ENCODE peak calls at places on chromosomes 12 and 14, in seven cellular contexts. E, Y, T, V, Z, X and R are unnamed samples.

GRCh38 chr12:119667577-119668314 is at the start of gene PRKAB1:
- DNase-seq in E (peak), Y (peak), T (peak), V (peak), Z (peak), X (peak), R (peak)

GRCh38 chr12:106436183-106436582 is 78.6 kb downstream of the POLR3B start:
- DNase-seq in E (no peak), Y (no peak), T (peak), V (no peak), Z (no peak), X (no peak), R (no peak)

GRCh38 chr12:51341259-51342007 is 5.0 kb downstream of the CELA1 start:
- DNase-seq in E (peak), Y (peak), T (peak), V (peak), Z (peak), X (peak), R (peak)

GRCh38 chr14:104001003-104001402 is 58.7 kb upstream of the RD3L start:
- DNase-seq in E (no peak), Y (peak), T (no peak), V (no peak), Z (peak), X (no peak), R (no peak)

GRCh38 chr12:108804361-108804949 is 52.9 kb downstream of the SSH1 start:
- DNase-seq in E (no peak), Y (no peak), T (peak), V (no peak), Z (no peak), X (no peak), R (peak)

GRCh38 chr14:29030970-29031369 is 264.4 kb downstream of the FOXG1 start:
- DNase-seq in E (no peak), Y (no peak), T (no peak), V (no peak), Z (no peak), X (no peak), R (no peak)

GRCh38 chr12:67057072-67057471 is 212.1 kb upstream of the CAND1 start:
- DNase-seq in E (no peak), Y (no peak), T (no peak), V (no peak), Z (no peak), X (no peak), R (no peak)

GRCh38 chr14:72998252-72998903 is 28.5 kb downstream of the ZFYVE1 start:
- DNase-seq in E (no peak), Y (no peak), T (no peak), V (no peak), Z (no peak), X (no peak), R (no peak)

GRCh38 chr12:3225154-3225795 is 148.1 kb downstream of the TSPAN9 start:
- DNase-seq in E (no peak), Y (no peak), T (peak), V (no peak), Z (no peak), X (no peak), R (peak)

GRCh38 chr12:121214171-121214777 is 4.3 kb downstream of the P2RX4 start:
- DNase-seq in E (no peak), Y (no peak), T (peak), V (no peak), Z (no peak), X (peak), R (peak)

GRCh38 chr14:35374273-35374681 is 30.3 kb downstream of the NFKBIA start:
- DNase-seq in E (no peak), Y (no peak), T (peak), V (no peak), Z (peak), X (peak), R (peak)

GRCh38 chr14:35789651-35790050 is 19.4 kb downstream of the RALGAPA1 start:
- DNase-seq in E (no peak), Y (no peak), T (peak), V (no peak), Z (no peak), X (no peak), R (no peak)

GRCh38 chr12:120536064-120536791 is 2.1 kb downstream of the RNF10 start:
- DNase-seq in E (no peak), Y (no peak), T (no peak), V (no peak), Z (no peak), X (peak), R (no peak)

GRCh38 chr12:21891763-21892217 is 49.4 kb downstream of the ABCC9 start:
- DNase-seq in E (no peak), Y (no peak), T (no peak), V (no peak), Z (no peak), X (no peak), R (no peak)

GRCh38 chr14:101110729-101111619 is 207.5 kb upstream of the RTL1 start:
- DNase-seq in E (peak), Y (no peak), T (no peak), V (no peak), Z (no peak), X (no peak), R (no peak)

GRCh38 chr14:96512122-96512521 is 9.9 kb downstream of the PAPOLA start:
- DNase-seq in E (no peak), Y (no peak), T (no peak), V (no peak), Z (no peak), X (no peak), R (no peak)

GRCh38 chr12:12305568-12306300 is 38.9 kb upstream of the LRP6 start:
- DNase-seq in E (no peak), Y (no peak), T (no peak), V (no peak), Z (no peak), X (no peak), R (no peak)

GRCh38 chr14:52369305-52369781 is 55.2 kb downstream of the PTGER2 start:
- DNase-seq in E (no peak), Y (no peak), T (peak), V (no peak), Z (no peak), X (no peak), R (no peak)

GRCh38 chr14:54659365-54659764 is 92.4 kb downstream of the SAMD4A start:
- DNase-seq in E (no peak), Y (no peak), T (no peak), V (no peak), Z (no peak), X (no peak), R (no peak)

GRCh38 chr14:65937079-65937803 is 524.7 kb downstream of the FUT8 start:
- DNase-seq in E (no peak), Y (no peak), T (no peak), V (no peak), Z (no peak), X (no peak), R (no peak)

GRCh38 chr12:76014007-76014406 is 17.6 kb downstream of the PHLDA1 start:
- DNase-seq in E (no peak), Y (no peak), T (no peak), V (no peak), Z (peak), X (no peak), R (no peak)

GRCh38 chr12:95653761-95654546 is 102.7 kb upstream of the USP44 start:
- DNase-seq in E (no peak), Y (peak), T (peak), V (no peak), Z (no peak), X (peak), R (peak)

GRCh38 chr12:105754313-105754712 is 384.4 kb downstream of the NUAK1 start:
- DNase-seq in E (no peak), Y (no peak), T (no peak), V (no peak), Z (no peak), X (no peak), R (no peak)

GRCh38 chr12:117151195-117152031 is 38.9 kb downstream of the FBXO21 start:
- DNase-seq in E (peak), Y (peak), T (peak), V (peak), Z (peak), X (peak), R (peak)

GRCh38 chr12:91381309-91381804 is 198.7 kb upstream of the DCN start:
- DNase-seq in E (peak), Y (peak), T (peak), V (peak), Z (peak), X (peak), R (peak)

GRCh38 chr12:292186-292585 is 29.6 kb upstream of the SLC6A13 start:
- DNase-seq in E (no peak), Y (no peak), T (peak), V (no peak), Z (no peak), X (peak), R (no peak)

GRCh38 chr14:20690848-20691640 is 2.5 kb downstream of the ANG start:
- DNase-seq in E (peak), Y (peak), T (peak), V (no peak), Z (peak), X (peak), R (peak)

GRCh38 chr14:56754966-56755365 is 55.3 kb downstream of the OTX2 start:
- DNase-seq in E (no peak), Y (no peak), T (no peak), V (no peak), Z (no peak), X (no peak), R (no peak)

GRCh38 chr12:3491938-3492867 is 1.2 kb downstream of the PRMT8 start:
- DNase-seq in E (peak), Y (peak), T (peak), V (peak), Z (peak), X (peak), R (peak)

GRCh38 chr14:102786758-102787157 is 9.5 kb downstream of the TRAF3 start:
- DNase-seq in E (no peak), Y (no peak), T (peak), V (no peak), Z (no peak), X (peak), R (no peak)

GRCh38 chr12:77734489-77734888 is 96.2 kb upstream of the NAV3 start:
- DNase-seq in E (no peak), Y (no peak), T (peak), V (no peak), Z (no peak), X (no peak), R (peak)

GRCh38 chr12:81187686-81188085 is 109.8 kb downstream of the ACSS3 start:
- DNase-seq in E (no peak), Y (no peak), T (no peak), V (no peak), Z (no peak), X (no peak), R (no peak)

GRCh38 chr12:43063642-43064041 is 474.1 kb upstream of the PRICKLE1 start:
- DNase-seq in E (no peak), Y (no peak), T (peak), V (no peak), Z (no peak), X (no peak), R (no peak)

GRCh38 chr12:22971771-22972191 is 346.8 kb downstream of the ETNK1 start:
- DNase-seq in E (no peak), Y (no peak), T (peak), V (no peak), Z (no peak), X (no peak), R (peak)

GRCh38 chr14:99915305-99916090 is 122.3 kb downstream of the EML1 start:
- DNase-seq in E (peak), Y (no peak), T (no peak), V (no peak), Z (no peak), X (no peak), R (no peak)
- H2AK5ac ChIP-seq in E (no peak), Y (no peak), T (no peak), V (no peak), Z (no peak), X (no peak), R (no peak)

DNA sequence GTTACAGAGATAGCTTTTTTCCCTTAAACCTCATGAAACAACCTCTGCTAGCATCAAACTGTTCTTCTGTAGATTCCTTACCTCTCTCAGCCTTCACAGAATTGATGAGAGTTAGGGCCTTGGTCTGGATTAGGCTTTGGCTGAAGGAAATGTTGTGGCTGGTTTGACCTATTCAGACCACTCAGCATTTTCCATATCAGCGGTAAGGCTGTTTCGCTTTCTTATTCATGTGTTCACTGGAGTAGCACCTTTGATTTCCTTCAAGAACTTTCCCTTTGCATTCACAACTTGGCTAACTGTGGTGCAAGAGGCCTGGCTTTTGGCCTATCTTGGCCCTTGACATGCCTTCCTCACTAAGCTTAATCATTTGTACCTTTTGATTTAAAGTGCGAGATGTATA is 50.7 kb upstream of the NRXN3 start:
- DNase-seq in E (no peak), Y (no peak), T (no peak), V (no peak), Z (no peak), X (no peak), R (no peak)
- H2AK5ac ChIP-seq in E (no peak), Y (no peak), T (no peak), V (no peak), Z (no peak), X (no peak), R (no peak)

GRCh38 chr14:90695997-90696681 is 120.1 kb downstream of the TTC7B start:
- DNase-seq in E (no peak), Y (no peak), T (no peak), V (no peak), Z (no peak), X (no peak), R (no peak)

GRCh38 chr14:90692061-90692460 is 124.2 kb downstream of the TTC7B start:
- DNase-seq in E (no peak), Y (no peak), T (peak), V (no peak), Z (no peak), X (no peak), R (no peak)

GRCh38 chr14:90691627-90692026 is 124.6 kb downstream of the TTC7B start:
- DNase-seq in E (no peak), Y (no peak), T (no peak), V (no peak), Z (no peak), X (no peak), R (no peak)

GRCh38 chr14:90692826-90693225 is 123.4 kb downstream of the TTC7B start:
- DNase-seq in E (no peak), Y (no peak), T (peak), V (no peak), Z (no peak), X (no peak), R (no peak)

GRCh38 chr14:90693413-90693812 is 122.8 kb downstream of the TTC7B start:
- DNase-seq in E (no peak), Y (no peak), T (no peak), V (no peak), Z (no peak), X (no peak), R (no peak)
- H2AK5ac ChIP-seq in E (no peak), Y (no peak), T (no peak), V (no peak), Z (no peak), X (no peak), R (no peak)

DNA sequence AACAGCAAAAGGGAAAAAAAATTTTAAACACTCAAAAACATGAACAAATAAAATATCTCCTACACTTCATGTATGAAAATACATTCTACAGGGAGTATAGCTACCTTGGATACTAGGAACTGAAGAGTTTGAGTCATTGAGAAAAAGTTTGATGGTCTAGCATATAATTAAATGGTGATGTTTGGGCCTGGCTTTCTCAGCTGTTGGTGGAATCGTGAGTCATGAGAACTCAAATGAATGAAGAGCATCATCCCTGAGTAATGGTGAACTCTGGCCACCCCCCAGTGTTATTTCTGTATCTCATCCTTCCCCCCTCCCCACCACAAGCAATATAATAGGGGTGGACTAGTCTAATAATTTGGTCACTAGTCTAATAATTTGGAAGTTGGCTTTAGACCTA is 6.7 kb upstream of the SLC6A15 start:
- DNase-seq in E (no peak), Y (no peak), T (peak), V (no peak), Z (no peak), X (no peak), R (no peak)
- H2AK5ac ChIP-seq in E (no peak), Y (no peak), T (no peak), V (no peak), Z (no peak), X (no peak), R (no peak)

GRCh38 chr14:87111141-87111540 is 881.8 kb downstream of the GALC start:
- DNase-seq in E (no peak), Y (no peak), T (no peak), V (no peak), Z (no peak), X (no peak), R (no peak)
- H2AK5ac ChIP-seq in E (no peak), Y (no peak), T (no peak), V (no peak), Z (no peak), X (no peak), R (no peak)

DNA sequence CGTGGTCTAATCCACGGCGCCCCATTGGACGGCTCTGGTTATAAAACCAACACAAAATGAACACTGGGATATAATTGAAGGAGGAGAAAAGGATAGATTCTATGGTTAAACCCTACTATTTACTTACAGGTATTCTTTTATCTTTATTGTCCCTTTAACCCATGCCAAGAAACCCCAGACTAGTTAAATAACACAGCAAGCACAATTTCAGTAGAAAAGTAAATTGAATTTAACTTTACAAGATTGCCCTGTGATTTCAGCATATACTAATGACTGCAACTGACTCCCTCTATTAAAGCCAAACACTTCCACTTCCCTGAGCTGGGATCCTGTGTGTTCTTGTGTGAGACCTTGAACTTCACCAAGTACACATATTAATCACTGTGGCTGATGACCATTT is 45.3 kb downstream of the BCL11B start:
- DNase-seq in E (no peak), Y (no peak), T (no peak), V (no peak), Z (no peak), X (no peak), R (no peak)
- H2AK5ac ChIP-seq in E (no peak), Y (no peak), T (no peak), V (no peak), Z (no peak), X (no peak), R (no peak)

GRCh38 chr12:115934046-115934445 is 343.4 kb downstream of the MED13L start:
- DNase-seq in E (no peak), Y (no peak), T (no peak), V (no peak), Z (no peak), X (no peak), R (no peak)
- H2AK5ac ChIP-seq in E (no peak), Y (no peak), T (no peak), V (no peak), Z (no peak), X (no peak), R (no peak)

GRCh38 chr12:89618113-89618862 is 90.3 kb downstream of the ATP2B1 start:
- DNase-seq in E (no peak), Y (no peak), T (no peak), V (no peak), Z (no peak), X (no peak), R (peak)

GRCh38 chr12:89619764-89620163 is 88.9 kb downstream of the ATP2B1 start:
- DNase-seq in E (no peak), Y (no peak), T (no peak), V (no peak), Z (no peak), X (no peak), R (no peak)

GRCh38 chr12:89622115-89622514 is 86.5 kb downstream of the ATP2B1 start:
- DNase-seq in E (no peak), Y (no peak), T (peak), V (no peak), Z (no peak), X (no peak), R (no peak)

GRCh38 chr12:89621511-89621910 is 87.1 kb downstream of the ATP2B1 start:
- DNase-seq in E (no peak), Y (no peak), T (no peak), V (no peak), Z (no peak), X (peak), R (peak)
- H2AK5ac ChIP-seq in E (no peak), Y (no peak), T (no peak), V (no peak), Z (no peak), X (no peak), R (no peak)